ENCODE peak calls at places on chromosomes 2 and 18, in nine cellular contexts. A is activated CD8-positive, alpha-beta memory T cell treated with anti-CD3 and anti-CD28 coated beads for 48 hours; Y is activated naive CD8-positive, alpha-beta T cell treated with anti-CD3 and anti-CD28 coated beads, Interleukin-2, amount 10 ng/mL, durations not matched to agents 7 days and 5 days; G is activated naive CD4-positive, alpha-beta T cell treated with anti-CD3 and anti-CD28 coated beads for 36 hours; O is COR-L47; W is Peyer's patch; E is GM06990; D is ELR; K is activated gamma-delta T cell treated with Interleukin-2 at 50 U/mL for 16 hours. S is an unnamed sample.

GRCh38 chr2:225274751-225275150 is 124.8 kb upstream of the NYAP2 start:
- DNase-seq in A (no peak), W (no peak), G (no peak), O (peak), D (peak), E (peak), Y (no peak), K (no peak), S (no peak)

GRCh38 chr2:54166121-54166773 is 50.8 kb downstream of the ACYP2 start:
- DNase-seq in O (no peak), G (no peak), W (no peak), Y (no peak), D (peak), K (no peak), A (no peak), E (no peak), S (no peak)

GRCh38 chr18:80154293-80154692 is 45.2 kb downstream of the ADNP2 start:
- DNase-seq in E (no peak), G (peak), D (peak), K (no peak), O (peak), A (no peak), W (no peak), Y (no peak), S (no peak)

GRCh38 chr2:186697536-186697935 is 3.7 kb downstream of the FAM171B start:
- DNase-seq in O (no peak), D (peak), G (no peak), E (no peak), Y (no peak), W (no peak), K (no peak), A (no peak), S (no peak)

GRCh38 chr2:168926621-168927386 is 25.7 kb downstream of the G6PC2 start:
- DNase-seq in E (no peak), O (no peak), Y (no peak), W (no peak), D (no peak), G (no peak), A (no peak), K (no peak), S (no peak)

GRCh38 chr2:126890136-126890961 is 8.3 kb upstream of the TEX51 start:
- DNase-seq in K (no peak), G (no peak), O (no peak), Y (no peak), W (peak), A (no peak), E (no peak), D (no peak), S (no peak)

GRCh38 chr2:166126014-166126639 is 1.7 kb downstream of the SCN1A start:
- DNase-seq in D (no peak), W (no peak), Y (no peak), K (no peak), G (no peak), E (no peak), O (peak), A (no peak), S (no peak)

GRCh38 chr18:46333371-46334199 is 229.4 kb downstream of the HAUS1 start:
- DNase-seq in Y (peak), O (peak), E (no peak), K (no peak), D (no peak), G (no peak), W (peak), A (no peak), S (no peak)

GRCh38 chr2:157925071-157925470 is 48.9 kb upstream of the ACVR1 start:
- DNase-seq in G (no peak), K (no peak), E (no peak), D (no peak), A (no peak), O (no peak), Y (no peak), W (no peak), S (no peak)

GRCh38 chr2:155021591-155021990 is 323.1 kb downstream of the KCNJ3 start:
- DNase-seq in D (no peak), G (no peak), O (peak), Y (no peak), K (no peak), W (no peak), A (no peak), E (no peak), S (no peak)

GRCh38 chr2:88530081-88530480 is 77.6 kb upstream of the FOXI3 start:
- DNase-seq in K (no peak), E (no peak), G (no peak), D (peak), A (no peak), Y (no peak), O (no peak), W (no peak), S (no peak)

GRCh38 chr2:31270136-31270535 is 36.2 kb downstream of the EHD3 start:
- DNase-seq in D (peak), G (no peak), W (no peak), O (no peak), Y (no peak), A (no peak), E (no peak), K (no peak), S (no peak)

GRCh38 chr2:127593228-127594115 is 52.5 kb upstream of the GPR17 start:
- DNase-seq in E (no peak), Y (no peak), G (no peak), W (peak), A (no peak), O (no peak), D (no peak), K (no peak), S (no peak)

GRCh38 chr18:40904295-40904694 is 1050.7 kb upstream of the PIK3C3 start:
- DNase-seq in G (no peak), D (no peak), K (no peak), E (no peak), Y (no peak), A (no peak), W (no peak), O (no peak), S (no peak)

GRCh38 chr2:73832905-73833304 is 4.1 kb downstream of the STAMBP start:
- DNase-seq in A (no peak), K (no peak), D (no peak), Y (no peak), W (no peak), O (no peak), G (no peak), E (no peak), S (no peak)

GRCh38 chr2:172223601-172224054 is 120.9 kb upstream of the DLX2 start:
- DNase-seq in O (peak), K (no peak), D (no peak), Y (no peak), E (no peak), A (no peak), W (no peak), G (peak), S (no peak)

GRCh38 chr2:196431076-196431475 is 208.4 kb upstream of the CCDC150 start:
- DNase-seq in D (no peak), K (no peak), O (no peak), E (no peak), W (no peak), G (no peak), Y (no peak), A (no peak), S (no peak)

GRCh38 chr2:158089322-158089721 is 12.4 kb upstream of the UPP2 start:
- DNase-seq in O (no peak), D (no peak), K (no peak), A (no peak), Y (no peak), G (no peak), W (no peak), E (no peak), S (no peak)

GRCh38 chr2:179263015-179263414 is 1.6 kb downstream of the SESTD1 start:
- DNase-seq in G (no peak), W (no peak), K (no peak), A (no peak), O (no peak), D (peak), Y (no peak), E (no peak), S (no peak)

S was measured in NK-92 treated with Interleukin-12 subunit alpha and Interleukin-12 subunit beta, amount 100 ng/mL, for 24 hours.